ENCODE peak calls at places on chromosome 1, in six cellular contexts. D, C, R, W, N and Q are unnamed samples.

GRCh38 chr1:21594935-21595897 is 73.9 kb downstream of the RAP1GAP start:
- DNase-seq in C (peak), N (peak), W (peak), D (no peak), R (no peak), Q (no peak)

GRCh38 chr1:112575154-112575804 is 43.7 kb downstream of the ST7L start:
- DNase-seq in D (no peak), C (no peak), W (no peak), N (no peak), R (no peak), Q (no peak)

GRCh38 chr1:17586172-17586963 is 46.9 kb downstream of the ARHGEF10L start:
- DNase-seq in R (peak), W (peak), D (peak), C (no peak), N (no peak), Q (no peak)

GRCh38 chr1:10107985-10108663 is 75.4 kb downstream of the UBE4B start:
- DNase-seq in R (no peak), C (no peak), N (no peak), D (peak), W (no peak), Q (no peak)

GRCh38 chr1:168520052-168520751 is 23.6 kb downstream of the XCL2 start:
- DNase-seq in W (peak), C (no peak), N (no peak), D (no peak), R (no peak), Q (no peak)

GRCh38 chr1:206508130-206508884 is 976 bp downstream of the RASSF5 start:
- DNase-seq in C (no peak), N (no peak), W (no peak), R (no peak), D (no peak), Q (no peak)

GRCh38 chr1:46532498-46533178 is 18.8 kb downstream of the KNCN start:
- DNase-seq in N (peak), R (peak), C (peak), D (no peak), W (peak), Q (peak)

GRCh38 chr1:53949651-53950050 is 3.5 kb downstream of the LRRC42 start:
- DNase-seq in N (no peak), R (no peak), C (no peak), W (no peak), D (no peak), Q (no peak)

GRCh38 chr1:97252076-97252475 is 530.5 kb downstream of the PTBP2 start:
- DNase-seq in N (no peak), W (no peak), R (no peak), C (no peak), D (peak), Q (no peak)

GRCh38 chr1:8862528-8862927 is 16.0 kb downstream of the ENO1 start:
- DNase-seq in N (peak), R (no peak), D (no peak), W (peak), C (no peak), Q (no peak)

DNA sequence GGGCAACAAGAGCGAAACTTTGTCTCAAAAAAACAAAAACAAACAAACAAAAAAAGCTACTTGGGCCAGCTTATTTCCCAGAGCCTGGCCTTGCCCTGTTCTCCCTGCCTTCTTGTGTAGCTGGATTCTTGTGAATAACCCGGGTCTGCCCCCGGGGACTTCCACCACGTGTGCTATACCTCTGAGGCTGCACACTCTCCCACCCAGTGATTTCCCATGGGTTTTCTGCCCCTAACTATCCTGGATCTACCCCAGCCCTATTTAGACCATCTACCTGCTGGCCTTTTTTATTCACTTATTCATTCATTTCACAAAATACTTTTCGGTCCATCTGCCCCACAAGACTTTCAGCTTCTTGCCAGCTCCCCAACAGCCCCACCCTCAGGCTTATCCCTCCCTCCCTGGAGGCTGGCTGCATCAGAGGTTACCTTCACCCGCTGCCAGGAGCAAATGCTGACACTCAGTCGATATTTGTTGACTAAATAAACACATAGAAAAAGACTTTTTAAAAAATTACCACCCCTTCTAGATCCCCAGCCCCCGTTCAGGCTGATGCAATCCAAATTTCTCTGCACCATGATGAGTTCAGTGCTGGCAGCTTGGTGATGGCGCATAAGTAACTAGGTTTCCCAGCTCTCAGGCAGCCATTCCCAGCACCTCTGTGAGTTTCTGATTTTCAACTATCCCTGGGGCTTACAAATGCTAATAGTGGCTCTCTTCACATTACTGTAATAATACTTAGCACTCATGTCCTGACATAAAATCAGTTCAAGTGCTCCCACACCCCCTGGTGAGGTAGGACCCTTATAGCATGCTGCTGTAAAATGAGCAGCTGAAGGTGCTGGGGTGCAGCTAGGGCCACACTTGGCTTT is 30.7 kb upstream of the TARBP1 start:
- DNase-seq in W (no peak), N (no peak), R (no peak), D (no peak), C (no peak), Q (no peak)
- TF ChIP-seq CTCF in W (no peak), N (no peak), R (no peak), D (no peak), C (no peak), Q (no peak)

DNA sequence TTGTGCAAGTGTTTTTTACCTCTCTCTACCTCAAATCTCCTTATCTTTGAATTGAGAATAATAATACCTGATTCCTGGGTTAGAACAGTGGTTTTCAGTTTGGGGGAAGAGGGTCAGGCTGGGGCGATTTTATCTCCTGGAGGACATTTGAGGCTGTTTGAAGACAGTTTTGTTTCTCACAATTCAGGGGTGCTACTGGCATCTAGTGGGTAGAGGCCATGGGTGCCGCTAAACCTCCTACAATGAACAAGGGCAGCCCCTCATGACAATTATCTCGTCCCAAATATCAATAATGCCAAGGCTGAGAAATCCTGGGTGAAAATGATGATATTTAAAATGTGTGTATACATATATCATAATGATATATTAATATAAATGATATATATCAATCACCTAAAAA is 139.1 kb upstream of the USH2A start:
- DNase-seq in R (no peak), C (no peak), D (no peak), W (no peak), N (peak), Q (no peak)
- TF ChIP-seq CTCF in R (no peak), C (no peak), D (peak), W (peak), N (peak), Q (no peak)

GRCh38 chr1:1857096-1857703 is 33.7 kb downstream of the GNB1 start:
- DNase-seq in N (no peak), R (no peak), W (no peak), C (no peak), D (no peak), Q (no peak)

GRCh38 chr1:1861339-1861730 is 29.6 kb downstream of the GNB1 start:
- DNase-seq in C (no peak), D (no peak), N (no peak), W (no peak), R (no peak), Q (no peak)

GRCh38 chr1:1853593-1854257 is 37.2 kb downstream of the GNB1 start:
- DNase-seq in D (no peak), N (no peak), R (no peak), C (no peak), W (no peak), Q (no peak)

GRCh38 chr1:1862905-1863547 is 27.9 kb downstream of the GNB1 start:
- DNase-seq in W (no peak), N (peak), C (no peak), D (no peak), R (no peak), Q (no peak)

DNA sequence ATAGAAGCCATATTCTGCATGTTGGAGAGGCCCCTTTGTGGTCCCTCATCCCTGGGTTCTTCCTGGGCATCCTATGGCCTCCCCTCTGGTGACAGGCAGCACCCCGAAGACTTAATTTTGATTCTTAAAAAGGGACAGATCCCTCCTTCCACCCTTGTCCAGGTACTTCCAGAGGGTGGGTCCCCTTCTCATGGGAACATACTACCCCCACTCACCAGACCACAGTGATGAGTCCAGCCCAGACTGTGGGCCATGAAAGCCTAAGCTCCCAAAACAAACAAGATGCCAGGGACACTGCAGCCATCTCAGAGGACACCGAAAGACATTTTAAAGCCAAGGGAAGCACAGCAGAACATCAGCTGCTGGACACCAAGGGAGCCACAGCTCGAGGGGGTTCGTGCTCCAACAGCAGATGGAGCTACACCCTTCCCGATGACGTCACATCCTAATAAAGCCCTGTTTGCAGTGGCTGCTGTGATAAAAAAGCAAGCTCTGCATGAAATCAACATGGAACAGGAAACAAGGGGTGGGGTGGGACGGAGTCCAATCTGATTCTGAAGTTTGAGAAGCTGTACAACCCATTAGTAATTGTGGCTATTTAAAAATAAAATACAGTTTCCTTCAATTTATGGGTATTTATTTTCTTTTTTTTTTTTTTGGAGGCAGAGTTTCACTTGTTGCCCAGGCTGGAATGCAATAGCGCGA is 32.4 kb downstream of the GNB1 start:
- DNase-seq in R (peak), N (no peak), W (peak), D (no peak), C (peak), Q (no peak)
- TF ChIP-seq CTCF in R (no peak), N (no peak), W (peak), D (peak), C (no peak), Q (peak)

DNA sequence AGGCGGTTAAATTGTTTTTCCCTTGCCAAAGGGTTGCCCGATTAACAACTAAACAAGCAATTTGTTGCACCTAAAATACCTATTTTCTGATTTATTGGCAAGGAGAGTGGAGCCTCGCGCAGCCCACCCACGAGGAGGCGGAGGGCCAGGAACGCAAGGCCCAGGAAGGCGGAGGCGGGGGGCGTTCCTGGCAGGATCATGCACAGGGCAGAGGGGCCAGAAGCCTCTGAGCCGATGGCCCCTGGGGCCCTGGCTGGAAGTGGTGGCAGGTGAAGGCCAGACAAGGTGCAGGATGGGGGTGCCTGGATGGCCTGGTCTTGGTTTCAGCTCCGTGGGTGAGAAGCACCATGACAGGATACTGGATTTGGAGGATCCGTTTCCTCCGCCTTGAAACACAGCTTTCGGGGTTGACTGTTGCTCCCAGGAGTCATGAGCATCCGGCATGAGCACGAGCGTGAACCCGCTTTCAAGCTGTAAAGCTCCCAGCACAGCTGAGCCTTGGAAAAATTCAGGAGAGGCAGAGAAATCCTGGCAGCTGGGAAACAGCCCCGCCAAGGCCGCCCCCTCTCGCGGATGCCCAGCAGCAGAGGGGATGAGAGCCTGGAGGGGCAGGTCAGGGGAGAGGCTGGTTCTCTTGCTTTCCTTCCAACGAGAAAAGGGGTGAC is 35.0 kb downstream of the AJAP1 start:
- DNase-seq in W (no peak), N (no peak), R (no peak), D (no peak), C (no peak), Q (no peak)
- TF ChIP-seq CTCF in W (no peak), N (no peak), R (no peak), D (no peak), C (no peak), Q (no peak)